ENCODE peak calls at places on chromosomes 6 and 20, in six cellular contexts. X, Y, J, W, S and E are unnamed samples.

GRCh38 chr6:151847064-151847463 is 39.6 kb downstream of the ESR1 start:
- DNase-seq in X (peak), Y (peak), J (no peak), W (peak), S (peak), E (no peak)

GRCh38 chr6:73180718-73181619 is 44.3 kb downstream of the KHDC1L start:
- DNase-seq in X (peak), Y (peak), J (no peak), W (no peak), S (peak), E (no peak)

GRCh38 chr6:43149260-43149659 is 21.8 kb upstream of the SRF start:
- DNase-seq in X (peak), Y (no peak), J (no peak), W (no peak), S (no peak), E (no peak)

GRCh38 chr6:11251553-11252358 is 19.3 kb upstream of the NEDD9 start:
- DNase-seq in X (peak), Y (peak), J (no peak), W (peak), S (no peak), E (no peak)

GRCh38 chr6:88494401-88495140 is 328.4 kb upstream of the CNR1 start:
- DNase-seq in X (no peak), Y (no peak), J (no peak), W (no peak), S (no peak), E (no peak)

GRCh38 chr6:55963301-55963700 is 87.9 kb upstream of the BMP5 start:
- DNase-seq in X (peak), Y (no peak), J (no peak), W (no peak), S (no peak), E (no peak)

GRCh38 chr6:6712258-6712978 is 123.9 kb downstream of the LY86 start:
- DNase-seq in X (peak), Y (peak), J (no peak), W (no peak), S (peak), E (no peak)

GRCh38 chr6:75333811-75334210 is 49.2 kb upstream of the TMEM30A start:
- DNase-seq in X (no peak), Y (no peak), J (no peak), W (no peak), S (no peak), E (no peak)

GRCh38 chr6:159532155-159532554 is 160.9 kb downstream of the SOD2 start:
- DNase-seq in X (no peak), Y (no peak), J (no peak), W (no peak), S (no peak), E (no peak)

GRCh38 chr6:106849130-106849529 is 125.4 kb downstream of the CD24 start:
- DNase-seq in X (no peak), Y (no peak), J (no peak), W (no peak), S (no peak), E (no peak)

GRCh38 chr20:24701668-24702067 is 232.2 kb downstream of the SYNDIG1 start:
- DNase-seq in X (no peak), Y (no peak), J (no peak), W (no peak), S (no peak), E (no peak)

GRCh38 chr20:4370856-4371255 is 350.9 kb upstream of the PRND start:
- DNase-seq in X (no peak), Y (no peak), J (no peak), W (no peak), S (no peak), E (no peak)

GRCh38 chr6:84657486-84657885 is 106.9 kb downstream of the TBX18 start:
- DNase-seq in X (peak), Y (no peak), J (no peak), W (no peak), S (no peak), E (no peak)

GRCh38 chr20:44684047-44684965 is 30.9 kb upstream of the CCN5 start:
- DNase-seq in X (no peak), Y (no peak), J (no peak), W (no peak), S (no peak), E (no peak)

GRCh38 chr20:7722564-7722963 is 217.7 kb downstream of the HAO1 start:
- DNase-seq in X (no peak), Y (no peak), J (no peak), W (no peak), S (no peak), E (no peak)

GRCh38 chr6:27448456-27448855 is 24.4 kb downstream of the ZNF184 start:
- DNase-seq in X (no peak), Y (no peak), J (no peak), W (no peak), S (no peak), E (no peak)

GRCh38 chr6:32529697-32530429 is at the start of gene HLA-DRB5:
- DNase-seq in X (no peak), Y (no peak), J (peak), W (peak), S (no peak), E (no peak)

GRCh38 chr20:19757487-19757972 is 528 bp upstream of the RIN2 start:
- DNase-seq in X (peak), Y (peak), J (no peak), W (peak), S (no peak), E (no peak)

GRCh38 chr6:26175428-26176181 is 88.4 kb downstream of the HFE start:
- DNase-seq in X (peak), Y (no peak), J (peak), W (peak), S (no peak), E (no peak)

GRCh38 chr20:17610566-17611289 is 40.9 kb downstream of the DSTN start:
- DNase-seq in X (no peak), Y (no peak), J (peak), W (no peak), S (no peak), E (no peak)

GRCh38 chr6:29809249-29809648 is 18.4 kb upstream of the HLA-G start:
- DNase-seq in X (no peak), Y (no peak), J (no peak), W (no peak), S (no peak), E (no peak)

GRCh38 chr20:5448449-5449118 is 131.8 kb upstream of the PROKR2 start:
- DNase-seq in X (peak), Y (peak), J (peak), W (peak), S (no peak), E (no peak)

GRCh38 chr6:34179106-34179720 is 33.3 kb upstream of the GRM4 start:
- DNase-seq in X (no peak), Y (no peak), J (no peak), W (no peak), S (no peak), E (no peak)

GRCh38 chr6:87184762-87185250 is 29.4 kb downstream of the ZNF292 start:
- DNase-seq in X (no peak), Y (no peak), J (no peak), W (no peak), S (no peak), E (no peak)

GRCh38 chr20:460707-461106 is 1.6 kb downstream of the TBC1D20 start:
- DNase-seq in X (peak), Y (peak), J (no peak), W (no peak), S (no peak), E (no peak)

GRCh38 chr6:119132211-119133004 is 53.9 kb upstream of the FAM184A start:
- DNase-seq in X (no peak), Y (no peak), J (no peak), W (no peak), S (no peak), E (no peak)

GRCh38 chr6:14270925-14271791 is 153.6 kb downstream of the CD83 start:
- DNase-seq in X (peak), Y (peak), J (no peak), W (no peak), S (peak), E (no peak)

GRCh38 chr6:156685823-156686428 is 91.3 kb upstream of the ARID1B start:
- DNase-seq in X (no peak), Y (no peak), J (no peak), W (no peak), S (no peak), E (no peak)